ENCODE peak calls at places on chromosomes 5 and 9, in ten cellular contexts. H, F, M, E, A, P, X, D, L and B are unnamed samples.

GRCh38 chr9:118643118-118643517 is 726.1 kb downstream of the BRINP1 start:
- DNase-seq in A (no peak), F (no peak), M (no peak), E (no peak), H (no peak), D (no peak), P (peak; percentile 68), L (no peak), X (no peak), B (peak; percentile 13)

GRCh38 chr9:83986765-83987401 is 6.3 kb downstream of the RMI1 start:
- DNase-seq in L (no peak), H (peak; percentile 28), M (no peak), D (no peak), X (no peak), P (peak; percentile 30), E (no peak), A (no peak), F (peak; percentile 59), B (no peak)

GRCh38 chr5:10018670-10019069 is 231.0 kb downstream of the ATPSCKMT start:
- DNase-seq in P (peak; percentile 97), F (no peak), M (no peak), H (no peak), D (no peak), E (peak; percentile 32), X (no peak), L (no peak), A (no peak), B (no peak)

GRCh38 chr9:76738402-76738801 is 25.8 kb upstream of the PCA3 start:
- DNase-seq in E (no peak), M (no peak), A (no peak), F (no peak), X (no peak), D (no peak), P (no peak), H (no peak), L (no peak), B (no peak)

GRCh38 chr9:137497921-137498719 is 39.0 kb upstream of the NSMF start:
- DNase-seq in P (no peak), E (no peak), X (no peak), D (no peak), F (no peak), M (no peak), A (no peak), H (no peak), L (no peak), B (no peak)

GRCh38 chr5:56330167-56330566 is 97.0 kb upstream of the ANKRD55 start:
- DNase-seq in D (no peak), E (no peak), L (no peak), X (no peak), M (no peak), A (no peak), F (no peak), P (no peak), H (no peak), B (no peak)

GRCh38 chr9:68843239-68843638 is 138.2 kb downstream of the PIP5K1B start:
- DNase-seq in L (no peak), H (no peak), M (no peak), D (no peak), X (no peak), F (no peak), A (no peak), E (no peak), P (no peak), B (no peak)

GRCh38 chr5:168015506-168015905 is 275.9 kb upstream of the WWC1 start:
- DNase-seq in D (no peak), M (no peak), F (no peak), X (no peak), A (no peak), L (no peak), P (peak; percentile 72), E (no peak), H (no peak), B (no peak)

GRCh38 chr9:96441798-96442445 is 8.0 kb upstream of the HABP4 start:
- DNase-seq in D (no peak), H (no peak), F (no peak), A (no peak), P (no peak), E (no peak), L (no peak), X (no peak), M (no peak), B (no peak)

GRCh38 chr5:96663608-96664007 is 1.4 kb downstream of the CAST start:
- DNase-seq in L (no peak), M (no peak), E (no peak), F (no peak), X (no peak), P (no peak), D (no peak), H (peak; percentile 20), A (no peak), B (no peak)

GRCh38 chr9:3497406-3497805 is 28.4 kb downstream of the RFX3 start:
- DNase-seq in P (peak; percentile 74), H (no peak), L (no peak), X (no peak), E (no peak), M (no peak), F (no peak), D (no peak), A (no peak), B (no peak)